ENCODE peak calls at places on chromosome 14, in eight cellular contexts. E, R, P, C, J, W, Y and Q are unnamed samples.

GRCh38 chr14:67532998-67533753 is at the start of gene PLEKHH1:
- DNase-seq in P (peak; percentile 48), E (peak; percentile 82), W (peak; percentile 83), R (peak; percentile 87), Y (peak; percentile 54), C (peak; percentile 84), J (peak; percentile 89), Q (peak; percentile 27)

GRCh38 chr14:76687611-76688372 is 73.5 kb upstream of the VASH1 start:
- DNase-seq in W (no peak), J (no peak), E (no peak), C (peak; percentile 10), R (peak; percentile 74), P (no peak), Y (no peak), Q (no peak)

GRCh38 chr14:21047378-21047781 is 5.2 kb downstream of the RNASE7 start:
- DNase-seq in E (no peak), C (no peak), P (no peak), J (no peak), R (no peak), Y (no peak), W (no peak), Q (no peak)

GRCh38 chr14:103530390-103530789 is 1.4 kb downstream of the TRMT61A start:
- DNase-seq in C (peak; percentile 78), R (no peak), P (no peak), J (peak; percentile 68), E (peak; percentile 48), W (peak; percentile 56), Y (no peak), Q (no peak)

GRCh38 chr14:89621791-89622638 is 205.0 kb upstream of the FOXN3 start:
- DNase-seq in J (no peak), W (no peak), E (no peak), R (no peak), Y (no peak), P (no peak), C (no peak), Q (no peak)

GRCh38 chr14:65159281-65160062 is 57.2 kb upstream of the MAX start:
- DNase-seq in W (no peak), R (no peak), P (no peak), Y (no peak), E (no peak), C (no peak), J (no peak), Q (no peak)

GRCh38 chr14:40232302-40232701 is 800.1 kb upstream of the FBXO33 start:
- DNase-seq in J (no peak), W (no peak), E (no peak), Y (no peak), P (no peak), C (no peak), R (no peak), Q (no peak)

GRCh38 chr14:91577632-91578233 is 67.6 kb upstream of the PPP4R3A start:
- DNase-seq in R (no peak), E (no peak), W (no peak), Y (no peak), P (no peak), J (no peak), C (no peak), Q (no peak)

GRCh38 chr14:52279405-52279804 is 11.9 kb downstream of the PTGDR start:
- DNase-seq in E (no peak), C (no peak), P (no peak), R (no peak), Y (no peak), J (no peak), W (no peak), Q (no peak)

GRCh38 chr14:33958616-33959226 is 7.8 kb upstream of the EGLN3 start:
- DNase-seq in P (no peak), Y (no peak), J (no peak), R (no peak), C (no peak), W (no peak), E (peak; percentile 28), Q (no peak)

GRCh38 chr14:24367506-24368214 is at the start of gene NFATC4:
- DNase-seq in J (peak; percentile 95), C (peak; percentile 88), W (peak; percentile 85), E (peak; percentile 76), P (peak; percentile 95), R (peak; percentile 91), Y (peak; percentile 95), Q (peak; percentile 37)
- H3K4me3 ChIP-seq in J (peak within 1 kb of the TSS; percentile 73), C (peak within 1 kb of the TSS; percentile 81), W (peak within 1 kb of the TSS; percentile 64), E (peak within 1 kb of the TSS; percentile 43), P (peak within 1 kb of the TSS; percentile 71), R (peak within 1 kb of the TSS; percentile 22), Y (peak within 1 kb of the TSS; percentile 81), Q (peak within 1 kb of the TSS; percentile 44)

DNA sequence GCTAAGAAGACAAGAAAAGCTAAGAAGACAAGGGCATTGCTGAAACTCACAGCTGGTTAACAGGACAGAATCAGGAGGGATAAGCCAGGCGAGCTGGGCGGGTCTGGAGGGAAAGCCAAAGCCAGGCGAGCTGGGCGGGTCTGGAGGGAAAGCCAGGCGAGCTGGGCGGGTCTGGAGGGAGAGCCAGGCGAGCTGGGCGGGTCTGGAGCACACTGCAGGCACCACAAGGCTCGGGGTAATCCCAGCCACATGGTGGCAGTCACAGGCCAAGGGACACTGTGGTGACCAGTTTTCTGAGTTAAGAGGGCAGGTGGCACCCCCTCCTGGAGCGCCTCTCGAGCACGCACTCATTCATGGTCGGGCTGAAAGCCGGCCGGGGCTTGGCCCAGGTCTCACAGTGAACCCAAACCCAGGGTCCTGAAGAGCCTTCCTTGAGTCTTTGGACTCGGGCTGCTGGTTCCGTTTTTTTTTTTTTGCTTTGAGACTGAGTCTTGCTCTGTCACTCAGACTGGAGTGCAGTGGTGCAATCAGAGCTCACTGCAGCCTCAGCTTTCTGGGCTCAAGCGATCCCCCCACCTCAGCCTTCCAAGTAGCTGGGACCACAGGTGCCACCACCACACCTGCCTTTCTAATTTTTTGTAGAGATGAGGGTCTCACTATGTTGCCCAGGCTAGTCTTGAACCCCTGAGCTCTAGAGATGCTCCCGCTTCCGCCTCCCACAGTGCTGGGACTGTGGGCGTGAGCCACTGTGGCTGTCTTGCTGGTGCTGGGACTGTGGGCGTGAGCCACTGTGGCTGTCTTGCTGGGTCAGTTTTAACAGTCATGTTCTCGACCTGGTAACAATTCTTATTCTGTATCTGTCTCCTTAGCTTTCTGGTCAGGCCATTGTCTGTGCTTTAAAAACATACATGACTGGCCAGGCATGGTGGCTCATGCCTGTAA is 40.2 kb downstream of the HSP90AA1 start:
- DNase-seq in C (peak; percentile 81), P (peak; percentile 78), E (peak; percentile 80), Y (peak; percentile 69), R (peak; percentile 92), W (peak; percentile 96), J (peak; percentile 93), Q (peak; percentile 72)
- TF ChIP-seq CTCF in C (peak; percentile 98), P (peak; percentile 19), E (peak; percentile 95), Y (peak; percentile 61), R (peak; percentile 40), W (peak; percentile 59), J (peak; percentile 39), Q (peak; percentile 82)

DNA sequence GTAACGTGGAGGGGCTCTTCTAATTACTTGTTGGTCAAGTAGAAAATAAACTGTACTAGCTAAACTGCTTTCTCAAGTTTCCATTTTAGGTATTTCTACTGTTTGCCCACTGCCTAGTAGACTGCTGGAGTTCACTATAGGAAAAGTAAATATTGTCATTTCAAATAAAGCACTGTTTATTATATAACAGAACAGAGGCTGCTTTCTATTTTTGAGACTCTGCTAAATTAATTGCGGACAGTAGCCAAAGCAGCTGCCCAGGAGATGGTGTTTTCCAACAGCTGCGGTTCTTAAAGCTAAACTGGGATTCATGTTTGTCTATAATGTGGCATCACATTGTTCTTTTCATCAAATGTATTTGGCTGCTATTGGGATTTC is 15.9 kb upstream of the SIX1 start:
- DNase-seq in R (no peak), Y (no peak), W (no peak), E (no peak), J (no peak), P (no peak), C (no peak), Q (peak; percentile 84)
- H3K4me3 ChIP-seq in R (no peak overlapping the region), Y (no peak overlapping the region), W (peak overlapping the region; percentile 37), E (no peak overlapping the region), J (no peak overlapping the region), P (no peak overlapping the region), C (no peak overlapping the region), Q (peak overlapping the region; percentile 23)

DNA sequence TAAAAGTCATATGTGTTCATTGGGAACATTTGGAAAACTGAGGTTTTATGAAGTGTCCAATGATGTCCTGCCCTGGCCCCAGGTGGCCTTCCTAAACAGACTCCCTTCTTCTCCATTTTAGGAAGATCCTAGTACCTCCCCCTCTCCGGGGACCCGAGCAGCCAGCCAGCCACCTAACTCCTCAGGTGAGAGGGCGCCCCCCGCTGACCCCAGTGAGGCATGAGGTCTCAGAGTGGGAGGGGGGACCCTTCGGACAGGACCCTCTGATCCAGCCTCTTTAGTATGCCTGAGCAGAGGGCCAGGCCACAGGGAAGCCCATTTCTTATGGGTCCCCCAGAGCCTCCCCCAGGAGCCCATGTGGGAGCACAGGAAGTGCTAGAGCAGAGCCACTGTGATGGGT is 23.7 kb downstream of the DEGS2 start:
- DNase-seq in C (no peak), E (no peak), J (no peak), Y (no peak), W (no peak), P (no peak), R (no peak), Q (no peak)
- TF ChIP-seq CTCF in C (peak; percentile 27), E (no peak), J (no peak), Y (no peak), W (no peak), P (no peak), R (no peak), Q (peak; percentile 6)